ENCODE peak calls at places on chromosomes 16 and 17, in ten cellular contexts. One of them, this sample, is unnamed.
A peak's percentile ranks its signal among the peaks of the same experiment; 100 is the strongest.

GRCh38 chr16:89314357-89314756 is 96.9 kb downstream of the ZNF778 start:
- DNase-seq in RWPE1: no peak
- DNase-seq in astrocyte of the spinal cord: no peak
- DNase-seq in dorsolateral prefrontal cortex: peak; percentile 55
- DNase-seq in uterus: no peak
- DNase-seq in NB4: no peak
- DNase-seq in brain microvascular endothelial cell: no peak
- DNase-seq in Caco-2: no peak
- DNase-seq in psoas muscle: no peak
- DNase-seq in PC-3: no peak
- DNase-seq in this sample: no peak

GRCh38 chr16:30896203-30896889 is at the start of gene CTF1:
- DNase-seq in dorsolateral prefrontal cortex: peak; percentile 50
- DNase-seq in NB4: no peak
- DNase-seq in PC-3: peak; percentile 53
- DNase-seq in Caco-2: peak; percentile 80
- DNase-seq in brain microvascular endothelial cell: peak; percentile 68
- DNase-seq in psoas muscle: peak; percentile 80
- DNase-seq in astrocyte of the spinal cord: peak; percentile 88
- DNase-seq in RWPE1: peak; percentile 81
- DNase-seq in uterus: peak; percentile 90
- DNase-seq in this sample: no peak

GRCh38 chr16:89344846-89345577 is 127.5 kb downstream of the ZNF778 start:
- DNase-seq in Caco-2: no peak
- DNase-seq in PC-3: no peak
- DNase-seq in NB4: no peak
- DNase-seq in brain microvascular endothelial cell: no peak
- DNase-seq in dorsolateral prefrontal cortex: no peak
- DNase-seq in uterus: no peak
- DNase-seq in RWPE1: no peak
- DNase-seq in psoas muscle: no peak
- DNase-seq in astrocyte of the spinal cord: no peak
- DNase-seq in this sample: no peak

GRCh38 chr16:75247249-75247648 is 4.2 kb downstream of the BCAR1 start:
- DNase-seq in uterus: no peak
- DNase-seq in astrocyte of the spinal cord: no peak
- DNase-seq in PC-3: no peak
- DNase-seq in brain microvascular endothelial cell: no peak
- DNase-seq in psoas muscle: no peak
- DNase-seq in Caco-2: no peak
- DNase-seq in RWPE1: no peak
- DNase-seq in dorsolateral prefrontal cortex: peak; percentile 86
- DNase-seq in NB4: no peak
- DNase-seq in this sample: no peak

GRCh38 chr17:15392326-15392739 is 50.9 kb upstream of the TEKT3 start:
- DNase-seq in RWPE1: peak; percentile 57
- DNase-seq in psoas muscle: no peak
- DNase-seq in dorsolateral prefrontal cortex: no peak
- DNase-seq in Caco-2: no peak
- DNase-seq in NB4: peak; percentile 15
- DNase-seq in uterus: peak; percentile 31
- DNase-seq in brain microvascular endothelial cell: peak; percentile 65
- DNase-seq in PC-3: peak; percentile 99
- DNase-seq in astrocyte of the spinal cord: peak; percentile 89
- DNase-seq in this sample: no peak

GRCh38 chr17:41620583-41621434 is 3.6 kb downstream of the KRT17 start:
- DNase-seq in PC-3: no peak
- DNase-seq in brain microvascular endothelial cell: no peak
- DNase-seq in Caco-2: no peak
- DNase-seq in NB4: no peak
- DNase-seq in astrocyte of the spinal cord: no peak
- DNase-seq in psoas muscle: no peak
- DNase-seq in RWPE1: no peak
- DNase-seq in uterus: no peak
- DNase-seq in dorsolateral prefrontal cortex: no peak
- DNase-seq in this sample: no peak

GRCh38 chr17:19897901-19898300 is 30.2 kb upstream of the ULK2 start:
- DNase-seq in dorsolateral prefrontal cortex: no peak
- DNase-seq in RWPE1: peak; percentile 53
- DNase-seq in uterus: no peak
- DNase-seq in psoas muscle: no peak
- DNase-seq in brain microvascular endothelial cell: peak; percentile 58
- DNase-seq in NB4: no peak
- DNase-seq in PC-3: peak; percentile 93
- DNase-seq in astrocyte of the spinal cord: peak; percentile 68
- DNase-seq in Caco-2: no peak
- DNase-seq in this sample: no peak

GRCh38 chr16:2427526-2427925 is 1.7 kb upstream of the CCNF start:
- DNase-seq in psoas muscle: no peak
- DNase-seq in uterus: no peak
- DNase-seq in astrocyte of the spinal cord: no peak
- DNase-seq in Caco-2: no peak
- DNase-seq in PC-3: no peak
- DNase-seq in RWPE1: no peak
- DNase-seq in NB4: no peak
- DNase-seq in brain microvascular endothelial cell: no peak
- DNase-seq in dorsolateral prefrontal cortex: no peak
- DNase-seq in this sample: no peak

GRCh38 chr16:87723224-87723619 is 42.6 kb downstream of the KLHDC4 start:
- DNase-seq in astrocyte of the spinal cord: peak; percentile 76
- DNase-seq in NB4: no peak
- DNase-seq in PC-3: no peak
- DNase-seq in Caco-2: no peak
- DNase-seq in uterus: no peak
- DNase-seq in brain microvascular endothelial cell: peak; percentile 92
- DNase-seq in psoas muscle: peak; percentile 51
- DNase-seq in dorsolateral prefrontal cortex: peak; percentile 90
- DNase-seq in RWPE1: no peak
- DNase-seq in this sample: no peak

GRCh38 chr17:14755002-14755401 is 454.1 kb downstream of the HS3ST3B1 start:
- DNase-seq in uterus: no peak
- DNase-seq in NB4: peak; percentile 32
- DNase-seq in psoas muscle: no peak
- DNase-seq in brain microvascular endothelial cell: no peak
- DNase-seq in astrocyte of the spinal cord: no peak
- DNase-seq in RWPE1: no peak
- DNase-seq in PC-3: peak; percentile 82
- DNase-seq in dorsolateral prefrontal cortex: no peak
- DNase-seq in Caco-2: no peak
- DNase-seq in this sample: no peak

GRCh38 chr16:21083729-21084268 is 66.8 kb downstream of the DNAH3 start:
- DNase-seq in brain microvascular endothelial cell: peak; percentile 51
- DNase-seq in psoas muscle: peak; percentile 64
- DNase-seq in NB4: peak; percentile 68
- DNase-seq in uterus: peak; percentile 59
- DNase-seq in astrocyte of the spinal cord: peak; percentile 50
- DNase-seq in dorsolateral prefrontal cortex: peak; percentile 52
- DNase-seq in Caco-2: peak; percentile 73
- DNase-seq in PC-3: peak; percentile 64
- DNase-seq in RWPE1: peak; percentile 26
- DNase-seq in this sample: peak; percentile 37

GRCh38 chr16:55655709-55656694 is at the start of gene SLC6A2:
- DNase-seq in brain microvascular endothelial cell: no peak
- DNase-seq in uterus: no peak
- DNase-seq in PC-3: no peak
- DNase-seq in RWPE1: peak; percentile 19
- DNase-seq in Caco-2: no peak
- DNase-seq in dorsolateral prefrontal cortex: no peak
- DNase-seq in psoas muscle: peak; percentile 38
- DNase-seq in astrocyte of the spinal cord: no peak
- DNase-seq in NB4: no peak
- DNase-seq in this sample: no peak
- TF ChIP-seq CTCF in brain microvascular endothelial cell: no peak
- TF ChIP-seq CTCF in uterus: peak; percentile 3
- TF ChIP-seq CTCF in PC-3: no peak
- TF ChIP-seq CTCF in RWPE1: no peak
- TF ChIP-seq CTCF in Caco-2: no peak
- TF ChIP-seq CTCF in dorsolateral prefrontal cortex: no peak
- TF ChIP-seq CTCF in psoas muscle: no peak
- TF ChIP-seq CTCF in astrocyte of the spinal cord: no peak
- TF ChIP-seq CTCF in NB4: no peak
- TF ChIP-seq CTCF in this sample: no peak

GRCh38 chr16:51141541-51141940 is 9.5 kb downstream of the SALL1 start:
- DNase-seq in psoas muscle: no peak
- DNase-seq in PC-3: no peak
- DNase-seq in uterus: no peak
- DNase-seq in Caco-2: no peak
- DNase-seq in brain microvascular endothelial cell: no peak
- DNase-seq in astrocyte of the spinal cord: no peak
- DNase-seq in RWPE1: no peak
- DNase-seq in dorsolateral prefrontal cortex: no peak
- DNase-seq in NB4: no peak
- DNase-seq in this sample: no peak

GRCh38 chr16:51139568-51139967 is 11.5 kb downstream of the SALL1 start:
- DNase-seq in astrocyte of the spinal cord: no peak
- DNase-seq in PC-3: no peak
- DNase-seq in Caco-2: no peak
- DNase-seq in NB4: no peak
- DNase-seq in dorsolateral prefrontal cortex: no peak
- DNase-seq in psoas muscle: no peak
- DNase-seq in brain microvascular endothelial cell: no peak
- DNase-seq in RWPE1: no peak
- DNase-seq in uterus: no peak
- DNase-seq in this sample: no peak

GRCh38 chr16:51143166-51143565 is 7.9 kb downstream of the SALL1 start:
- DNase-seq in psoas muscle: no peak
- DNase-seq in astrocyte of the spinal cord: peak; percentile 31
- DNase-seq in Caco-2: no peak
- DNase-seq in RWPE1: no peak
- DNase-seq in NB4: no peak
- DNase-seq in uterus: no peak
- DNase-seq in brain microvascular endothelial cell: no peak
- DNase-seq in PC-3: no peak
- DNase-seq in dorsolateral prefrontal cortex: no peak
- DNase-seq in this sample: no peak

GRCh38 chr16:51137097-51137496 is 14.0 kb downstream of the SALL1 start:
- DNase-seq in dorsolateral prefrontal cortex: peak; percentile 71
- DNase-seq in Caco-2: no peak
- DNase-seq in RWPE1: no peak
- DNase-seq in astrocyte of the spinal cord: peak; percentile 47
- DNase-seq in uterus: no peak
- DNase-seq in NB4: no peak
- DNase-seq in brain microvascular endothelial cell: no peak
- DNase-seq in psoas muscle: no peak
- DNase-seq in PC-3: no peak
- DNase-seq in this sample: no peak

DNA sequence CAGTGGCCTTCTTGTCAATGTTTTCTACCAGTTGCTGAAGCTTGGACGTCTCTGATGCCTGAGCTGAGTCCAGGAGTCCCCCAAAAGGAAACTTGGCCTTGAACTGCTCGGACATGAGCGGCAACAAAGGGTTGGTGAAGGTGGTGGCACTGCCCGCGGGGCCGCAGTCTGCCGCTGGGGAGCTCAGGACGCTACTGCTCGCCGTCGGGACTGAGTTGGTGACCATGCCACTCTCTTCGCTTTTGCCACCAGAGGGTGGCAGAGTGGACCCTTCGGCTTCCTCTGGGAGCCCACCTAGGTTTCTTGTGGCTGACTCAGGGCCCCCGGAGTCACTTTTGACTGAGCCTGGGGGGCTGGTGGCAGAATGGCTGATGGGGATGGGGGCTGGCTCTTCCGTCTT is 11.0 kb downstream of the SALL1 start:
- DNase-seq in uterus: no peak
- DNase-seq in dorsolateral prefrontal cortex: no peak
- DNase-seq in brain microvascular endothelial cell: no peak
- DNase-seq in astrocyte of the spinal cord: no peak
- DNase-seq in PC-3: no peak
- DNase-seq in psoas muscle: no peak
- DNase-seq in NB4: no peak
- DNase-seq in RWPE1: no peak
- DNase-seq in Caco-2: no peak
- DNase-seq in this sample: no peak
- TF ChIP-seq CTCF in uterus: no peak
- TF ChIP-seq CTCF in dorsolateral prefrontal cortex: no peak
- TF ChIP-seq CTCF in brain microvascular endothelial cell: no peak
- TF ChIP-seq CTCF in astrocyte of the spinal cord: no peak
- TF ChIP-seq CTCF in PC-3: no peak
- TF ChIP-seq CTCF in psoas muscle: no peak
- TF ChIP-seq CTCF in NB4: no peak
- TF ChIP-seq CTCF in RWPE1: no peak
- TF ChIP-seq CTCF in Caco-2: no peak
- TF ChIP-seq CTCF in this sample: no peak

GRCh38 chr17:71084219-71084618 is 914.9 kb downstream of the KCNJ2 start:
- DNase-seq in Caco-2: peak; percentile 62
- DNase-seq in RWPE1: peak; percentile 30
- DNase-seq in NB4: peak; percentile 32
- DNase-seq in brain microvascular endothelial cell: peak; percentile 16
- DNase-seq in astrocyte of the spinal cord: peak; percentile 9
- DNase-seq in uterus: no peak
- DNase-seq in dorsolateral prefrontal cortex: no peak
- DNase-seq in psoas muscle: no peak
- DNase-seq in PC-3: peak; percentile 77
- DNase-seq in this sample: no peak
- TF ChIP-seq CTCF in Caco-2: peak; percentile 29
- TF ChIP-seq CTCF in RWPE1: peak; percentile 19
- TF ChIP-seq CTCF in NB4: peak; percentile 53
- TF ChIP-seq CTCF in brain microvascular endothelial cell: peak; percentile 65
- TF ChIP-seq CTCF in astrocyte of the spinal cord: peak; percentile 35
- TF ChIP-seq CTCF in uterus: no peak
- TF ChIP-seq CTCF in dorsolateral prefrontal cortex: peak; percentile 13
- TF ChIP-seq CTCF in psoas muscle: no peak
- TF ChIP-seq CTCF in PC-3: peak; percentile 85
- TF ChIP-seq CTCF in this sample: no peak

GRCh38 chr17:36851230-36851629 is 86.0 kb upstream of the LHX1 start:
- DNase-seq in Caco-2: peak; percentile 15
- DNase-seq in NB4: no peak
- DNase-seq in PC-3: peak; percentile 69
- DNase-seq in dorsolateral prefrontal cortex: no peak
- DNase-seq in astrocyte of the spinal cord: no peak
- DNase-seq in uterus: no peak
- DNase-seq in psoas muscle: no peak
- DNase-seq in brain microvascular endothelial cell: no peak
- DNase-seq in RWPE1: peak; percentile 79
- DNase-seq in this sample: no peak

GRCh38 chr17:36847293-36847645 is 90.0 kb upstream of the LHX1 start:
- DNase-seq in uterus: no peak
- DNase-seq in brain microvascular endothelial cell: no peak
- DNase-seq in RWPE1: no peak
- DNase-seq in NB4: no peak
- DNase-seq in astrocyte of the spinal cord: no peak
- DNase-seq in PC-3: no peak
- DNase-seq in Caco-2: no peak
- DNase-seq in psoas muscle: no peak
- DNase-seq in dorsolateral prefrontal cortex: no peak
- DNase-seq in this sample: no peak

GRCh38 chr17:36848008-36848902 is 89.0 kb upstream of the LHX1 start:
- DNase-seq in Caco-2: no peak
- DNase-seq in uterus: no peak
- DNase-seq in PC-3: no peak
- DNase-seq in RWPE1: no peak
- DNase-seq in brain microvascular endothelial cell: no peak
- DNase-seq in dorsolateral prefrontal cortex: no peak
- DNase-seq in astrocyte of the spinal cord: no peak
- DNase-seq in NB4: no peak
- DNase-seq in psoas muscle: no peak
- DNase-seq in this sample: no peak

GRCh38 chr17:36850794-36851193 is 86.5 kb upstream of the LHX1 start:
- DNase-seq in brain microvascular endothelial cell: peak; percentile 73
- DNase-seq in RWPE1: peak; percentile 90
- DNase-seq in dorsolateral prefrontal cortex: no peak
- DNase-seq in Caco-2: no peak
- DNase-seq in PC-3: peak; percentile 63
- DNase-seq in NB4: peak; percentile 21
- DNase-seq in psoas muscle: no peak
- DNase-seq in uterus: no peak
- DNase-seq in astrocyte of the spinal cord: peak; percentile 62
- DNase-seq in this sample: no peak

GRCh38 chr17:36849871-36850348 is 87.4 kb upstream of the LHX1 start:
- DNase-seq in astrocyte of the spinal cord: peak; percentile 44
- DNase-seq in uterus: no peak
- DNase-seq in NB4: peak; percentile 21
- DNase-seq in brain microvascular endothelial cell: peak; percentile 75
- DNase-seq in PC-3: peak; percentile 25
- DNase-seq in dorsolateral prefrontal cortex: no peak
- DNase-seq in RWPE1: peak; percentile 79
- DNase-seq in Caco-2: no peak
- DNase-seq in psoas muscle: no peak
- DNase-seq in this sample: no peak
- TF ChIP-seq CTCF in astrocyte of the spinal cord: peak; percentile 19
- TF ChIP-seq CTCF in uterus: no peak
- TF ChIP-seq CTCF in NB4: peak; percentile 25
- TF ChIP-seq CTCF in brain microvascular endothelial cell: peak; percentile 56
- TF ChIP-seq CTCF in PC-3: no peak
- TF ChIP-seq CTCF in dorsolateral prefrontal cortex: no peak
- TF ChIP-seq CTCF in RWPE1: no peak
- TF ChIP-seq CTCF in Caco-2: no peak
- TF ChIP-seq CTCF in psoas muscle: no peak
- TF ChIP-seq CTCF in this sample: no peak